ENCODE peak calls at places on chromosomes 11 and 22, in nine cellular contexts. One of them, this sample, is unnamed.

GRCh38 chr22:37415210-37415609 is 12.1 kb downstream of the ELFN2 start:
- DNase-seq in GM12891: no peak
- DNase-seq in kidney glomerular epithelial cell: no peak
- DNase-seq in spleen: no peak
- DNase-seq in AG04450: no peak
- DNase-seq in occipital lobe: no peak
- DNase-seq in hepatocyte: no peak
- DNase-seq in T-helper 9 cell: no peak
- DNase-seq in NCI-H2029 treated with DMSO at 0.1 percent for 48 hours: no peak
- DNase-seq in this sample: no peak

GRCh38 chr11:117818036-117818858 is 6.3 kb downstream of the FXYD2 start:
- DNase-seq in GM12891: no peak
- DNase-seq in kidney glomerular epithelial cell: peak; percentile 41
- DNase-seq in spleen: no peak
- DNase-seq in AG04450: no peak
- DNase-seq in occipital lobe: no peak
- DNase-seq in hepatocyte: no peak
- DNase-seq in T-helper 9 cell: peak; percentile 33
- DNase-seq in NCI-H2029 treated with DMSO at 0.1 percent for 48 hours: no peak
- DNase-seq in this sample: no peak

GRCh38 chr11:41497974-41498373 is 38.5 kb upstream of the LRRC4C start:
- DNase-seq in GM12891: no peak
- DNase-seq in kidney glomerular epithelial cell: no peak
- DNase-seq in spleen: no peak
- DNase-seq in AG04450: no peak
- DNase-seq in occipital lobe: no peak
- DNase-seq in hepatocyte: no peak
- DNase-seq in T-helper 9 cell: no peak
- DNase-seq in NCI-H2029 treated with DMSO at 0.1 percent for 48 hours: no peak
- DNase-seq in this sample: no peak

GRCh38 chr11:29989181-29989580 is 27.6 kb downstream of the KCNA4 start:
- DNase-seq in GM12891: no peak
- DNase-seq in kidney glomerular epithelial cell: peak; percentile 21
- DNase-seq in spleen: no peak
- DNase-seq in AG04450: no peak
- DNase-seq in occipital lobe: no peak
- DNase-seq in hepatocyte: no peak
- DNase-seq in T-helper 9 cell: no peak
- DNase-seq in NCI-H2029 treated with DMSO at 0.1 percent for 48 hours: no peak
- DNase-seq in this sample: no peak

GRCh38 chr11:78223320-78223954 is 34.7 kb downstream of the USP35 start:
- DNase-seq in GM12891: peak; percentile 43
- DNase-seq in kidney glomerular epithelial cell: no peak
- DNase-seq in spleen: no peak
- DNase-seq in AG04450: no peak
- DNase-seq in occipital lobe: no peak
- DNase-seq in hepatocyte: no peak
- DNase-seq in T-helper 9 cell: no peak
- DNase-seq in NCI-H2029 treated with DMSO at 0.1 percent for 48 hours: no peak
- DNase-seq in this sample: no peak

GRCh38 chr11:44537679-44538078 is 27.8 kb upstream of the CD82 start:
- DNase-seq in GM12891: no peak
- DNase-seq in kidney glomerular epithelial cell: no peak
- DNase-seq in spleen: no peak
- DNase-seq in AG04450: no peak
- DNase-seq in occipital lobe: no peak
- DNase-seq in hepatocyte: no peak
- DNase-seq in T-helper 9 cell: no peak
- DNase-seq in NCI-H2029 treated with DMSO at 0.1 percent for 48 hours: no peak
- DNase-seq in this sample: no peak

GRCh38 chr22:49447837-49448236 is 379.8 kb downstream of the BRD1 start:
- DNase-seq in GM12891: no peak
- DNase-seq in kidney glomerular epithelial cell: no peak
- DNase-seq in spleen: no peak
- DNase-seq in AG04450: no peak
- DNase-seq in occipital lobe: no peak
- DNase-seq in hepatocyte: no peak
- DNase-seq in T-helper 9 cell: no peak
- DNase-seq in NCI-H2029 treated with DMSO at 0.1 percent for 48 hours: no peak
- DNase-seq in this sample: no peak

GRCh38 chr11:17931595-17931994 is 81.3 kb downstream of the SERGEF start:
- DNase-seq in GM12891: no peak
- DNase-seq in kidney glomerular epithelial cell: no peak
- DNase-seq in spleen: no peak
- DNase-seq in AG04450: no peak
- DNase-seq in occipital lobe: no peak
- DNase-seq in hepatocyte: no peak
- DNase-seq in T-helper 9 cell: no peak
- DNase-seq in NCI-H2029 treated with DMSO at 0.1 percent for 48 hours: no peak
- DNase-seq in this sample: no peak

GRCh38 chr22:46102752-46103151 is 47.6 kb upstream of the PPARA start:
- DNase-seq in GM12891: no peak
- DNase-seq in kidney glomerular epithelial cell: no peak
- DNase-seq in spleen: no peak
- DNase-seq in AG04450: no peak
- DNase-seq in occipital lobe: no peak
- DNase-seq in hepatocyte: no peak
- DNase-seq in T-helper 9 cell: no peak
- DNase-seq in NCI-H2029 treated with DMSO at 0.1 percent for 48 hours: no peak
- DNase-seq in this sample: no peak

GRCh38 chr11:99592241-99592640 is 571.5 kb downstream of the CNTN5 start:
- DNase-seq in GM12891: no peak
- DNase-seq in kidney glomerular epithelial cell: no peak
- DNase-seq in spleen: no peak
- DNase-seq in AG04450: no peak
- DNase-seq in occipital lobe: no peak
- DNase-seq in hepatocyte: no peak
- DNase-seq in T-helper 9 cell: no peak
- DNase-seq in NCI-H2029 treated with DMSO at 0.1 percent for 48 hours: no peak
- DNase-seq in this sample: no peak

GRCh38 chr22:46537221-46537945 is at the start of gene CELSR1:
- DNase-seq in GM12891: peak; percentile 65
- DNase-seq in kidney glomerular epithelial cell: peak; percentile 44
- DNase-seq in spleen: no peak
- DNase-seq in AG04450: no peak
- DNase-seq in occipital lobe: no peak
- DNase-seq in hepatocyte: peak; percentile 80
- DNase-seq in T-helper 9 cell: no peak
- DNase-seq in NCI-H2029 treated with DMSO at 0.1 percent for 48 hours: no peak
- DNase-seq in this sample: no peak

GRCh38 chr11:128890543-128891409 is at the start of gene KCNJ5:
- DNase-seq in GM12891: no peak
- DNase-seq in kidney glomerular epithelial cell: peak; percentile 12
- DNase-seq in spleen: no peak
- DNase-seq in AG04450: no peak
- DNase-seq in occipital lobe: no peak
- DNase-seq in hepatocyte: peak; percentile 56
- DNase-seq in T-helper 9 cell: no peak
- DNase-seq in NCI-H2029 treated with DMSO at 0.1 percent for 48 hours: no peak
- DNase-seq in this sample: no peak

GRCh38 chr11:85844439-85845051 is 10.6 kb upstream of the CCDC83 start:
- DNase-seq in GM12891: no peak
- DNase-seq in kidney glomerular epithelial cell: peak; percentile 84
- DNase-seq in spleen: no peak
- DNase-seq in AG04450: no peak
- DNase-seq in occipital lobe: no peak
- DNase-seq in hepatocyte: peak; percentile 59
- DNase-seq in T-helper 9 cell: no peak
- DNase-seq in NCI-H2029 treated with DMSO at 0.1 percent for 48 hours: no peak
- DNase-seq in this sample: no peak

GRCh38 chr22:30312053-30312452 is 14.7 kb downstream of the TBC1D10A start:
- DNase-seq in GM12891: no peak
- DNase-seq in kidney glomerular epithelial cell: peak; percentile 83
- DNase-seq in spleen: no peak
- DNase-seq in AG04450: no peak
- DNase-seq in occipital lobe: no peak
- DNase-seq in hepatocyte: no peak
- DNase-seq in T-helper 9 cell: no peak
- DNase-seq in NCI-H2029 treated with DMSO at 0.1 percent for 48 hours: no peak
- DNase-seq in this sample: no peak

GRCh38 chr22:19120829-19121630 is 1.2 kb downstream of the DGCR2 start:
- DNase-seq in GM12891: no peak
- DNase-seq in kidney glomerular epithelial cell: peak; percentile 66
- DNase-seq in spleen: peak; percentile 77
- DNase-seq in AG04450: no peak
- DNase-seq in occipital lobe: no peak
- DNase-seq in hepatocyte: peak; percentile 76
- DNase-seq in T-helper 9 cell: peak; percentile 15
- DNase-seq in NCI-H2029 treated with DMSO at 0.1 percent for 48 hours: no peak
- DNase-seq in this sample: no peak